ENCODE peak calls at places on chromosome 20, in four cellular contexts. J, L, E and B are unnamed samples.

GRCh38 chr20:18031050-18031449 is 26.7 kb downstream of the OVOL2 start:
- DNase-seq in J (no peak), L (no peak), E (no peak), B (no peak)

GRCh38 chr20:35773154-35773751 is 1.4 kb downstream of the PHF20 start:
- DNase-seq in J (peak; percentile 23), L (peak; percentile 30), E (no peak), B (no peak)

GRCh38 chr20:13800728-13801134 is 15.9 kb downstream of the NDUFAF5 start:
- DNase-seq in J (no peak), L (peak; percentile 95), E (no peak), B (peak; percentile 60)

GRCh38 chr20:46332373-46333135 is 24.3 kb upstream of the CDH22 start:
- DNase-seq in J (no peak), L (no peak), E (no peak), B (no peak)

GRCh38 chr20:46164166-46164565 is 46.1 kb downstream of the CD40 start:
- DNase-seq in J (no peak), L (no peak), E (no peak), B (no peak)

GRCh38 chr20:56359212-56360132 is 698 bp downstream of the FAM210B start:
- DNase-seq in J (no peak), L (peak; percentile 80), E (peak; percentile 59), B (peak; percentile 36)

GRCh38 chr20:6744171-6744570 is 23.3 kb upstream of the BMP2 start:
- DNase-seq in J (no peak), L (no peak), E (no peak), B (no peak)

GRCh38 chr20:17657079-17657825 is 24.8 kb downstream of the RRBP1 start:
- DNase-seq in J (no peak), L (no peak), E (no peak), B (no peak)

GRCh38 chr20:20225325-20225724 is 142.6 kb upstream of the INSM1 start:
- DNase-seq in J (no peak), L (no peak), E (no peak), B (no peak)

GRCh38 chr20:48180039-48180438 is 394.8 kb upstream of the SULF2 start:
- DNase-seq in J (no peak), L (no peak), E (no peak), B (no peak)

GRCh38 chr20:21017381-21018085 is 88.6 kb downstream of the LINC00237 start:
- DNase-seq in J (no peak), L (no peak), E (no peak), B (no peak)

GRCh38 chr20:56826971-56827645 is 198.0 kb downstream of the TFAP2C start:
- DNase-seq in J (no peak), L (peak; percentile 53), E (no peak), B (no peak)

GRCh38 chr20:39893013-39893685 is 795.9 kb downstream of the MAFB start:
- DNase-seq in J (no peak), L (no peak), E (no peak), B (no peak)

GRCh38 chr20:36950432-36951197 is 893 bp downstream of the SAMHD1 start:
- DNase-seq in J (peak; percentile 38), L (no peak), E (no peak), B (peak; percentile 57)

GRCh38 chr20:14580426-14581074 is 243.1 kb upstream of the FLRT3 start:
- DNase-seq in J (no peak), L (no peak), E (no peak), B (no peak)

GRCh38 chr20:25318471-25319240 is 70.8 kb downstream of the PYGB start:
- DNase-seq in J (no peak), L (no peak), E (no peak), B (peak; percentile 34)

GRCh38 chr20:40361916-40362315 is 327.1 kb downstream of the MAFB start:
- DNase-seq in J (no peak), L (no peak), E (no peak), B (no peak)

GRCh38 chr20:11380283-11380682 is 537.4 kb upstream of the BTBD3 start:
- DNase-seq in J (no peak), L (no peak), E (no peak), B (no peak)

GRCh38 chr20:17504326-17504897 is 26.8 kb downstream of the BFSP1 start:
- DNase-seq in J (no peak), L (no peak), E (no peak), B (no peak)

GRCh38 chr20:1943267-1944002 is 48.2 kb downstream of the SIRPA start:
- DNase-seq in J (no peak), L (no peak), E (no peak), B (peak; percentile 15)

GRCh38 chr20:36304786-36305495 is 1.2 kb upstream of the DLGAP4 start:
- DNase-seq in J (no peak), L (no peak), E (peak; percentile 31), B (no peak)

GRCh38 chr20:10696650-10697049 is 22.9 kb upstream of the JAG1 start:
- DNase-seq in J (no peak), L (no peak), E (no peak), B (no peak)

GRCh38 chr20:1160991-1161390 is 23.8 kb downstream of the TMEM74B start:
- DNase-seq in J (no peak), L (no peak), E (no peak), B (no peak)

GRCh38 chr20:51237278-51237677 is 214.4 kb upstream of the KCNG1 start:
- DNase-seq in J (no peak), L (no peak), E (no peak), B (no peak)

GRCh38 chr20:2626853-2627541 is 25.4 kb upstream of the NOP56 start:
- DNase-seq in J (no peak), L (no peak), E (peak; percentile 56), B (no peak)

GRCh38 chr20:1489764-1490436 is 1.3 kb downstream of the SIRPB2 start:
- DNase-seq in J (no peak), L (no peak), E (peak; percentile 24), B (no peak)

GRCh38 chr20:43752561-43753301 is 25.9 kb upstream of the GTSF1L start:
- DNase-seq in J (no peak), L (no peak), E (peak; percentile 73), B (no peak)

GRCh38 chr20:43975096-43975768 is 60.6 kb downstream of the TOX2 start:
- DNase-seq in J (no peak), L (no peak), E (peak; percentile 61), B (no peak)

GRCh38 chr20:3744806-3745685 is 12.6 kb downstream of the HSPA12B start:
- DNase-seq in J (peak; percentile 72), L (no peak), E (no peak), B (no peak)

GRCh38 chr20:48051810-48052491 is 266.7 kb upstream of the SULF2 start:
- DNase-seq in J (no peak), L (no peak), E (peak; percentile 59), B (no peak)

GRCh38 chr20:46127396-46128010 is 9.4 kb downstream of the CD40 start:
- DNase-seq in J (no peak), L (no peak), E (no peak), B (no peak)

GRCh38 chr20:46622125-46622524 is 29.1 kb downstream of the SLC13A3 start:
- DNase-seq in J (no peak), L (no peak), E (no peak), B (no peak)

GRCh38 chr20:51532577-51533191 is 9.8 kb downstream of the NFATC2 start:
- DNase-seq in J (no peak), L (no peak), E (no peak), B (peak; percentile 63)

GRCh38 chr20:38601216-38602184 is at the start of gene ARHGAP40:
- DNase-seq in J (no peak), L (peak; percentile 26), E (peak; percentile 51), B (no peak)
- H3K27ac ChIP-seq in J (no peak within 1 kb of the TSS), L (no peak within 1 kb of the TSS), E (no peak within 1 kb of the TSS), B (no peak within 1 kb of the TSS)

DNA sequence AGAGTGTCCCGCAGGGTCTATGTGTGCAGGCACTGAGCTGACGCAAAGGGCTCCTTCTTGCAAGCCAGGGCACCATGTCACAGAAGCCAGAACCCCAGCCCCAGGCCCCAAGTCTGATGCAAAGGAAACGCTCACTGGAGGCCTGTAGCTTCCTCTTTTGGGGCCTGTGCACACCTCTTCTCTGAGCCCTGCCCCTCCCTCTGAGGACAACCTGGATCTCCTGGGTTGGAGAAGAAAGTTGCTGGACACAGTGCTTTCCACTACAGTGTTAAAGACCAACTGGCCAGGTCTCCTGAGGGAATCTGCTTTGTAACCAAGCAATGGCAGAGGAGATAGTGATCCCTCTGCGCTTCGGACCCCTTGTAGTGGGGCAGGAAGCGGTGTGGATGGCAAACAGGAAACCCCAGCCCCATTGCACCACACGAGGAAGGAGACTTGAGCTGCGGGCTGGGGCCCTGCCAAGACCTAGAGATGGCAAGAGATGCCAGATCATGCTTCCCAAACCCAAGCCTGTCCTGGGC is 90.0 kb downstream of the PRND start:
- DNase-seq in J (peak; percentile 32), L (no peak), E (no peak), B (no peak)
- H3K4me3 ChIP-seq in J (peak overlapping the region; percentile 55), L (no peak overlapping the region), E (no peak overlapping the region), B (no peak overlapping the region)

GRCh38 chr20:32510120-32510600 is 75.0 kb downstream of the NOL4L start:
- DNase-seq in J (no peak), L (no peak), E (no peak), B (no peak)

GRCh38 chr20:32511358-32512046 is 73.6 kb downstream of the NOL4L start:
- DNase-seq in J (no peak), L (no peak), E (no peak), B (no peak)

GRCh38 chr20:32512047-32512385 is 73.1 kb downstream of the NOL4L start:
- DNase-seq in J (no peak), L (no peak), E (no peak), B (no peak)

GRCh38 chr20:32509639-32510066 is 75.5 kb downstream of the NOL4L start:
- DNase-seq in J (peak; percentile 46), L (peak; percentile 50), E (no peak), B (no peak)

DNA sequence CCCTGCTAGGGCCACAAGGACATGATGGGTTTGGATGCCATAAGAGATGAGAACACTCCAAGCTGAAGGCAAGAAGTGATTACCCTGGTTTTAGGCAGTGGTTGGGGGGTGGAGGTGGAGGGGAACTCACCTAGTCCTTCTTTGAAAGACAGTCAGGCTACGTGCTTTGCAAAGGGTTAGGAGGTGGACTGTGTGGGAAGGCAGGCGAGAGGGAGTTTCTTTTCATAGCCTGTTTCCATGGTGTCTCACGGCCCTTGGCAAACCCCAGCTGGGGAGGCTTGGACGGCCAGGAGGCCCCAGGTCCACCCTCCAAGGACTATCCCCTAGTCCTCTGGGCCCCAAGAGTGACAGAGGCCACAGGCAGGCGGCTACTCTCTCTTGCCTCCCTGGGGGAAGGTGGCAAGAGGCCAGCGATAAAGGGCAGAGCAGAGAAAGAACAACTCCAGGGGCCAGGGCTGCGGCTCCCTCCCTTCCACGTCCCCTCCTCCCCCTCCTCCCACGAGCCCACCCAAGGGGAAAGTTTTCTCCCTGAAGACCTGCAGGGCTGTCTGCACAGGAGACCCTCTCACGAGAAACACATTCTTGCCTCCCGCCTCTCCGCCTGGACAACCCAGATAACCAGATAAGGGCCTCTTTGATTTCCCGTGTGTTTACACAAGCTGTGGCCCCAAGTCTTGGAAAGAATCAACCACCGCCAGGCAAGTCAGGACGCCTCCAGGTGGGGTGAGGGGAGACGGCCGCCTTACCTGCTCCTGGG is 74.4 kb downstream of the NOL4L start:
- DNase-seq in J (no peak), L (no peak), E (no peak), B (peak; percentile 38)
- H3K27ac ChIP-seq in J (peak overlapping the region; percentile 69), L (peak overlapping the region; percentile 54), E (no peak overlapping the region), B (no peak overlapping the region)

GRCh38 chr20:58900292-58900931 is 47.9 kb downstream of the GNAS start:
- DNase-seq in J (no peak), L (no peak), E (no peak), B (no peak)

GRCh38 chr20:58897493-58897892 is 45.0 kb downstream of the GNAS start:
- DNase-seq in J (no peak), L (no peak), E (no peak), B (no peak)

GRCh38 chr20:58899518-58899917 is 47.0 kb downstream of the GNAS start:
- DNase-seq in J (no peak), L (no peak), E (no peak), B (no peak)

GRCh38 chr20:58896820-58897219 is 44.3 kb downstream of the GNAS start:
- DNase-seq in J (no peak), L (no peak), E (no peak), B (no peak)

GRCh38 chr20:58898629-58899028 is 46.1 kb downstream of the GNAS start:
- DNase-seq in J (no peak), L (no peak), E (no peak), B (no peak)
- H3K4me3 ChIP-seq in J (no peak overlapping the region), L (no peak overlapping the region), E (no peak overlapping the region), B (peak overlapping the region; percentile 6)